ENCODE peak calls at places on chromosome 15, in six cellular contexts. A is K562, L is AG04450, T is right atrium auricular region, N is PC-3, Y is body of pancreas. F is an unnamed sample.
A peak's percentile ranks its signal among the peaks of the same experiment; 100 is the strongest.

GRCh38 chr15:58038426-58039106 is 26.9 kb downstream of the ALDH1A2 start:
- DNase-seq in A (no peak), L (no peak), T (no peak), N (peak; percentile 96), Y (peak; percentile 17), F (no peak)

GRCh38 chr15:41465822-41466421 is 27.8 kb upstream of the ITPKA start:
- DNase-seq in A (peak; percentile 39), L (peak; percentile 34), T (no peak), N (peak; percentile 73), Y (peak; percentile 32), F (no peak)

GRCh38 chr15:74451861-74452835 is 8.8 kb downstream of the UBL7 start:
- DNase-seq in A (peak; percentile 46), L (no peak), T (no peak), N (no peak), Y (no peak), F (no peak)

GRCh38 chr15:74134387-74135027 is 4.1 kb downstream of the ISLR2 start:
- DNase-seq in A (no peak), L (no peak), T (no peak), N (no peak), Y (peak; percentile 62), F (peak; percentile 48)

GRCh38 chr15:82540055-82540983 is at the start of gene RPS17:
- DNase-seq in A (peak; percentile 98), L (peak; percentile 89), T (peak; percentile 96), N (peak; percentile 96), Y (peak; percentile 97), F (peak; percentile 96)

GRCh38 chr15:29669823-29670222 is 152.4 kb downstream of the TJP1 start:
- DNase-seq in A (no peak), L (no peak), T (no peak), N (peak; percentile 86), Y (no peak), F (no peak)

GRCh38 chr15:41564286-41564959 is 5.4 kb downstream of the TYRO3 start:
- DNase-seq in A (peak; percentile 70), L (no peak), T (no peak), N (no peak), Y (no peak), F (no peak)

GRCh38 chr15:66908503-66909095 is 156.8 kb upstream of the SMAD3 start:
- DNase-seq in A (no peak), L (no peak), T (no peak), N (no peak), Y (no peak), F (no peak)

GRCh38 chr15:25238126-25238525 is 200.7 kb downstream of the UBE3A start:
- DNase-seq in A (no peak), L (no peak), T (no peak), N (no peak), Y (no peak), F (peak; percentile 45)

GRCh38 chr15:67091073-67091965 is 25.9 kb downstream of the SMAD3 start:
- DNase-seq in A (peak; percentile 85), L (peak; percentile 86), T (peak; percentile 87), N (peak; percentile 95), Y (peak; percentile 80), F (peak; percentile 83)

GRCh38 chr15:22851513-22851912 is 13.0 kb downstream of the NIPA2 start:
- DNase-seq in A (no peak), L (no peak), T (no peak), N (no peak), Y (no peak), F (no peak)

GRCh38 chr15:100259266-100259665 is 82.5 kb downstream of the ADAMTS17 start:
- DNase-seq in A (no peak), L (no peak), T (peak; percentile 28), N (no peak), Y (no peak), F (no peak)

GRCh38 chr15:29704950-29705597 is 117.2 kb downstream of the TJP1 start:
- DNase-seq in A (no peak), L (no peak), T (no peak), N (no peak), Y (no peak), F (no peak)

GRCh38 chr15:73918784-73919183 is 7.5 kb upstream of the LOXL1 start:
- DNase-seq in A (no peak), L (no peak), T (no peak), N (peak; percentile 89), Y (no peak), F (no peak)

GRCh38 chr15:69663982-69664381 is 211.4 kb downstream of the RPLP1 start:
- DNase-seq in A (no peak), L (no peak), T (no peak), N (no peak), Y (no peak), F (no peak)
- H3K4me3 ChIP-seq in A (no peak overlapping the region), L (no peak overlapping the region), T (no peak overlapping the region), N (no peak overlapping the region), Y (no peak overlapping the region), F (no peak overlapping the region)

GRCh38 chr15:50181206-50181982 is 602 bp upstream of the SLC27A2 start:
- DNase-seq in A (no peak), L (no peak), T (no peak), N (no peak), Y (no peak), F (no peak)

GRCh38 chr15:50182233-50183013 is 427 bp downstream of the SLC27A2 start:
- DNase-seq in A (peak; percentile 50), L (no peak), T (no peak), N (no peak), Y (peak; percentile 13), F (no peak)

GRCh38 chr15:50183112-50183794 is 1.3 kb downstream of the SLC27A2 start:
- DNase-seq in A (no peak), L (no peak), T (no peak), N (peak; percentile 32), Y (no peak), F (no peak)

GRCh38 chr15:50180578-50180977 is 1.4 kb upstream of the SLC27A2 start:
- DNase-seq in A (no peak), L (no peak), T (no peak), N (no peak), Y (no peak), F (no peak)

GRCh38 chr15:50181983-50182232 is at the start of gene SLC27A2:
- DNase-seq in A (peak; percentile 87), L (no peak), T (no peak), N (peak; percentile 53), Y (peak; percentile 57), F (peak; percentile 28)
- H3K27me3 ChIP-seq in A (no peaks in the 10 kb centered on the region), L (peaks cover 34% of the 10 kb centered on the region), T (no peaks in the 10 kb centered on the region), N (no peaks in the 10 kb centered on the region), Y (no peaks in the 10 kb centered on the region), F (peaks cover 34% of the 10 kb centered on the region)

GRCh38 chr15:95129589-95129988 is 898.2 kb downstream of the MCTP2 start:
- DNase-seq in A (no peak), L (peak; percentile 46), T (no peak), N (no peak), Y (peak; percentile 15), F (peak; percentile 31)
- H3K4me3 ChIP-seq in A (no peak overlapping the region), L (no peak overlapping the region), T (no peak overlapping the region), N (no peak overlapping the region), Y (no peak overlapping the region), F (no peak overlapping the region)

DNA sequence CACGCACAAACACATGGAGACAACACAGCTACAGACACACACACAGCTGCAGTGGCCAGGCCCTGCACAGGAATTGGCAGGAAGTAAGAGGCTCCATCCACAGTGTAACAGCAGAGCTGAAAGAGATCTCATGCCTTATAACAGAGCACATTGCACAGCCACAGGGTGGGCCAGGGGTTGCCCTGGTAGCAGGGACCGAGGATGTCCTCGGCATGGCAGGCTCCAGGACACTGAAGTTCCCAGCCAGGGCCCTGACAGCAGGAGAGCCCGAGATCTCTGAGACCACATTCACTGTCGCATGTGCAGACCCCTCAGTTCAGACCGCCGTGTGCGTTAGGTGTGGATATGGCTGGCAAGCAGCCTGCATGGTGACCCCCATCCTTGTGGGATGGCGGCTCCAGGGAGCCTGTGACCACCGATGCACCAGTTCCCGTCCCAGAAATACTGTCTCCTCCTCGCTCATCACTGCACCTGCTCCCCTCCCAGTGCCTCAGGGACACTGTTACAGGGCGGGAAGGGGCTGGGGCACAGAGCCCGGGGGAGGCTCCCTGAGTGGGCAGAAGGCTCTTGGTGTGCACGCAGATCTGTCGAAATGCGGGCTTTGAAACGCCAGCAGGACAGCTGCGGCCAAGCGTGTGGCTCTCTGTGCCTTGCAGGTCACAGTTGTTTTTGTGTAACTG is 1.5 kb upstream of the OCA2 start:
- DNase-seq in A (no peak), L (no peak), T (no peak), N (no peak), Y (no peak), F (no peak)
- H3K27me3 ChIP-seq in A (peaks cover 14% of the 10 kb centered on the region), L (peaks cover 57% of the 10 kb centered on the region), T (no peaks in the 10 kb centered on the region), N (peaks cover 7% of the 10 kb centered on the region), Y (no peaks in the 10 kb centered on the region), F (no peaks in the 10 kb centered on the region)

GRCh38 chr15:72195101-72195511 is 2.5 kb downstream of the GRAMD2A start:
- DNase-seq in A (no peak), L (no peak), T (no peak), N (peak; percentile 43), Y (peak; percentile 56), F (no peak)

GRCh38 chr15:72197460-72198409 is at the start of gene GRAMD2A:
- DNase-seq in A (no peak), L (no peak), T (no peak), N (no peak), Y (no peak), F (no peak)

GRCh38 chr15:72196409-72197044 is 1.1 kb downstream of the GRAMD2A start:
- DNase-seq in A (no peak), L (no peak), T (no peak), N (no peak), Y (no peak), F (no peak)

GRCh38 chr15:72198410-72199270 is 1.1 kb upstream of the GRAMD2A start:
- DNase-seq in A (no peak), L (no peak), T (no peak), N (no peak), Y (no peak), F (no peak)

GRCh38 chr15:72197045-72197459 is 535 bp downstream of the GRAMD2A start:
- DNase-seq in A (no peak), L (no peak), T (no peak), N (no peak), Y (no peak), F (no peak)
- H3K4me3 ChIP-seq in A (no peak overlapping the region), L (peak overlapping the region; percentile 32), T (peak overlapping the region; percentile 28), N (no peak overlapping the region), Y (no peak overlapping the region), F (peak overlapping the region; percentile 57)

GRCh38 chr15:91168457-91168856 is 68.4 kb downstream of the SV2B start:
- DNase-seq in A (no peak), L (no peak), T (no peak), N (no peak), Y (no peak), F (no peak)
- H3K27me3 ChIP-seq in A (peaks cover 14% of the 10 kb centered on the region), L (no peaks in the 10 kb centered on the region), T (no peaks in the 10 kb centered on the region), N (peaks cover 36% of the 10 kb centered on the region), Y (no peaks in the 10 kb centered on the region), F (no peaks in the 10 kb centered on the region)